ENCODE peak calls at places on chromosomes 7 and 10, in nine cellular contexts. U is HuH-7, E is right lobe of liver, K is heart right ventricle, S is fibroblast of the aortic adventitia, R is WERI-Rb-1, M is LoVo, Z is body of pancreas, Y is cerebellum. J is an unnamed sample.

GRCh38 chr10:90319188-90319914 is 538.5 kb downstream of the HTR7 start:
- DNase-seq in M (peak), Z (no peak), K (no peak), S (peak), R (no peak), U (no peak), Y (no peak), E (no peak), J (peak)

GRCh38 chr10:31584098-31584631 is 265.1 kb downstream of the ZEB1 start:
- DNase-seq in M (no peak), U (no peak), E (no peak), R (no peak), K (peak), S (peak), Z (no peak), Y (no peak), J (no peak)

GRCh38 chr7:81929386-81929785 is 159.5 kb upstream of the HGF start:
- DNase-seq in E (no peak), K (no peak), Z (no peak), R (no peak), M (no peak), S (peak), Y (no peak), U (no peak), J (no peak)

GRCh38 chr10:25701651-25702050 is 232.4 kb upstream of the MYO3A start:
- DNase-seq in U (no peak), Z (no peak), R (no peak), S (no peak), E (no peak), M (no peak), Y (peak), K (no peak), J (no peak)

GRCh38 chr10:102853944-102854694 is at the start of gene BORCS7:
- DNase-seq in M (peak), Y (peak), U (peak), R (peak), S (peak), Z (peak), E (peak), K (peak), J (peak)

GRCh38 chr7:51850141-51850540 is 533.5 kb upstream of the COBL start:
- DNase-seq in Y (no peak), U (no peak), K (no peak), M (no peak), S (no peak), Z (no peak), R (peak), E (no peak), J (no peak)

GRCh38 chr10:75607576-75607975 is 176.2 kb downstream of the LRMDA start:
- DNase-seq in Z (no peak), K (no peak), S (no peak), M (no peak), E (no peak), Y (no peak), U (no peak), R (no peak), J (no peak)

GRCh38 chr7:78535655-78536054 is 737.1 kb downstream of the PHTF2 start:
- DNase-seq in R (no peak), Z (no peak), S (no peak), U (no peak), E (no peak), Y (no peak), M (no peak), K (no peak), J (no peak)

GRCh38 chr7:100626530-100627237 is 14.3 kb downstream of the MOSPD3 start:
- DNase-seq in K (peak), E (peak), R (no peak), Z (peak), S (peak), Y (peak), M (peak), U (no peak), J (no peak)

GRCh38 chr7:35316549-35316948 is 62.6 kb upstream of the TBX20 start:
- DNase-seq in R (no peak), U (no peak), K (no peak), Y (no peak), S (peak), Z (no peak), M (no peak), E (no peak), J (no peak)

GRCh38 chr10:118952493-118953295 is 76.8 kb upstream of the NANOS1 start:
- DNase-seq in R (no peak), M (no peak), Z (no peak), S (no peak), Y (no peak), E (no peak), U (no peak), K (no peak), J (no peak)

GRCh38 chr10:17510242-17510908 is 56.0 kb upstream of the ST8SIA6 start:
- DNase-seq in S (no peak), M (no peak), K (no peak), Z (no peak), U (no peak), R (no peak), Y (no peak), E (no peak), J (no peak)

GRCh38 chr7:108488902-108489538 is 32.8 kb upstream of the NRCAM start:
- DNase-seq in Z (no peak), M (no peak), R (no peak), Y (no peak), S (peak), K (no peak), U (no peak), E (no peak), J (no peak)

GRCh38 chr10:125193306-125193877 is 33.0 kb upstream of the CTBP2 start:
- DNase-seq in U (no peak), Z (no peak), Y (no peak), R (no peak), M (no peak), S (no peak), K (no peak), E (no peak), J (no peak)

GRCh38 chr7:156577645-156578577 is 62.7 kb upstream of the RNF32 start:
- DNase-seq in R (no peak), Y (no peak), E (no peak), Z (no peak), K (no peak), U (no peak), S (no peak), M (no peak), J (no peak)

GRCh38 chr10:110802090-110802489 is 69.6 kb upstream of the PDCD4 start:
- DNase-seq in M (no peak), Y (peak), R (no peak), S (peak), U (no peak), E (no peak), K (no peak), Z (no peak), J (no peak)

GRCh38 chr7:134562136-134562535 is 13.2 kb downstream of the AKR1B15 start:
- DNase-seq in M (no peak), S (peak), Y (no peak), Z (no peak), K (no peak), U (no peak), R (no peak), E (no peak), J (no peak)

GRCh38 chr10:96279219-96279641 is 7.9 kb upstream of the BLNK start:
- DNase-seq in Z (no peak), U (no peak), S (no peak), K (no peak), Y (no peak), E (no peak), R (no peak), M (no peak), J (no peak)

GRCh38 chr10:130882911-130883310 is 428.6 kb downstream of the TCERG1L start:
- DNase-seq in K (no peak), M (no peak), R (no peak), Y (peak), U (no peak), Z (no peak), E (no peak), S (no peak), J (no peak)

GRCh38 chr10:127968659-127969058 is 61.8 kb downstream of the PTPRE start:
- DNase-seq in Z (no peak), S (peak), E (no peak), M (no peak), U (no peak), Y (no peak), K (no peak), R (no peak), J (no peak)

GRCh38 chr7:132437730-132438129 is 138.5 kb downstream of the PLXNA4 start:
- DNase-seq in Y (no peak), K (no peak), M (no peak), Z (no peak), E (no peak), U (no peak), R (no peak), S (no peak), J (no peak)

GRCh38 chr10:126536148-126536547 is 134.3 kb downstream of the C10orf90 start:
- DNase-seq in R (no peak), K (no peak), M (no peak), E (no peak), Y (no peak), S (peak), U (no peak), Z (no peak), J (no peak)

GRCh38 chr10:10007972-10008371 is 1009.7 kb upstream of the CELF2 start:
- DNase-seq in M (no peak), R (no peak), E (no peak), Z (no peak), K (no peak), U (no peak), S (no peak), Y (no peak), J (no peak)

GRCh38 chr10:87657370-87657769 is 2.3 kb upstream of the PAPSS2 start:
- DNase-seq in R (no peak), S (peak), M (no peak), U (no peak), K (no peak), Z (no peak), Y (no peak), E (no peak), J (no peak)

GRCh38 chr10:93612237-93612636 is at the start of gene PDE6C:
- DNase-seq in E (no peak), Y (no peak), U (no peak), M (no peak), Z (no peak), K (no peak), R (peak), S (no peak), J (no peak)

GRCh38 chr7:135414850-135415439 is 95.0 kb downstream of the CNOT4 start:
- DNase-seq in R (peak), E (peak), Z (peak), U (peak), K (no peak), S (peak), M (peak), Y (no peak), J (peak)

GRCh38 chr10:123017421-123018165 is 8.8 kb downstream of the ACADSB start:
- DNase-seq in K (no peak), Z (no peak), M (no peak), U (no peak), S (no peak), R (no peak), Y (no peak), E (no peak), J (no peak)

GRCh38 chr7:142857625-142858024 is 2.7 kb downstream of the EPHB6 start:
- DNase-seq in U (no peak), S (no peak), Y (no peak), Z (no peak), E (no peak), R (no peak), M (no peak), K (no peak), J (no peak)

GRCh38 chr10:59757966-59758365 is 4.7 kb upstream of the MRLN start:
- DNase-seq in S (peak), U (no peak), M (no peak), Y (no peak), E (no peak), R (no peak), K (no peak), Z (no peak), J (no peak)

GRCh38 chr7:45656431-45656830 is 82.3 kb downstream of the ADCY1 start:
- DNase-seq in M (no peak), Z (no peak), R (no peak), E (peak), Y (no peak), U (no peak), K (no peak), S (no peak), J (no peak)

GRCh38 chr7:32536585-32536984 is 41.3 kb downstream of the AVL9 start:
- DNase-seq in M (peak), S (peak), K (no peak), Y (no peak), Z (no peak), U (no peak), R (no peak), E (no peak), J (peak)

GRCh38 chr7:148585399-148585798 is 5.2 kb upstream of the C7orf33 start:
- DNase-seq in Y (no peak), U (no peak), Z (no peak), E (no peak), S (no peak), K (no peak), R (no peak), M (no peak), J (no peak)

GRCh38 chr7:51012569-51013217 is 230.0 kb upstream of the GRB10 start:
- DNase-seq in S (no peak), E (no peak), Y (no peak), R (no peak), Z (no peak), K (no peak), U (no peak), M (no peak), J (no peak)

GRCh38 chr7:46315891-46316290 is 394.8 kb upstream of the IGFBP3 start:
- DNase-seq in E (no peak), Y (no peak), K (no peak), Z (no peak), R (no peak), M (no peak), S (peak), U (no peak), J (no peak)

GRCh38 chr7:99249985-99250575 is 22.6 kb upstream of the MYH16 start:
- DNase-seq in R (no peak), E (no peak), Z (no peak), M (no peak), K (no peak), Y (no peak), U (no peak), S (no peak), J (no peak)

GRCh38 chr7:47634273-47634672 is 52.4 kb upstream of the TNS3 start:
- DNase-seq in E (no peak), Y (no peak), M (no peak), Z (no peak), K (no peak), S (no peak), U (no peak), R (no peak), J (no peak)

GRCh38 chr7:102125127-102125561 is 161.5 kb upstream of the SH2B2 start:
- DNase-seq in E (no peak), U (no peak), Y (peak), M (peak), Z (no peak), K (peak), S (peak), R (no peak), J (peak)

GRCh38 chr7:112103246-112103645 is 103.0 kb downstream of the DOCK4 start:
- DNase-seq in K (no peak), U (peak), R (no peak), E (no peak), Z (no peak), Y (no peak), M (no peak), S (no peak), J (no peak)

J was measured in brain pericyte.